ENCODE peak calls at places on chromosomes 6 and 20, in ten cellular contexts. One of them, this sample, is unnamed.

GRCh38 chr20:57392512-57393271 is 1.5 kb downstream of the RBM38 start:
- DNase-seq in esophagus muscularis mucosa: no peak
- DNase-seq in tibial artery: no peak
- DNase-seq in mesothelial cell of epicardium: no peak
- DNase-seq in AG09319: no peak
- DNase-seq in HFFc6: no peak
- DNase-seq in AG04450: no peak
- DNase-seq in OCI-LY7: peak; percentile 67
- DNase-seq in body of pancreas: peak; percentile 57
- DNase-seq in astrocyte of the spinal cord: no peak
- DNase-seq in this sample: no peak

GRCh38 chr6:36954262-36954931 is at the start of gene PI16:
- DNase-seq in esophagus muscularis mucosa: no peak
- DNase-seq in tibial artery: no peak
- DNase-seq in mesothelial cell of epicardium: no peak
- DNase-seq in AG09319: no peak
- DNase-seq in HFFc6: no peak
- DNase-seq in AG04450: no peak
- DNase-seq in OCI-LY7: no peak
- DNase-seq in body of pancreas: no peak
- DNase-seq in astrocyte of the spinal cord: no peak
- DNase-seq in this sample: no peak

GRCh38 chr6:133923938-133924593 is 29.0 kb upstream of the TBPL1 start:
- DNase-seq in esophagus muscularis mucosa: no peak
- DNase-seq in tibial artery: peak; percentile 74
- DNase-seq in mesothelial cell of epicardium: no peak
- DNase-seq in AG09319: peak; percentile 62
- DNase-seq in HFFc6: peak; percentile 74
- DNase-seq in AG04450: peak; percentile 59
- DNase-seq in OCI-LY7: peak; percentile 69
- DNase-seq in body of pancreas: peak; percentile 84
- DNase-seq in astrocyte of the spinal cord: peak; percentile 85
- DNase-seq in this sample: no peak

GRCh38 chr6:130583268-130583667 is 217.5 kb downstream of the TMEM200A start:
- DNase-seq in esophagus muscularis mucosa: no peak
- DNase-seq in tibial artery: no peak
- DNase-seq in mesothelial cell of epicardium: no peak
- DNase-seq in AG09319: no peak
- DNase-seq in HFFc6: no peak
- DNase-seq in AG04450: no peak
- DNase-seq in OCI-LY7: no peak
- DNase-seq in body of pancreas: no peak
- DNase-seq in astrocyte of the spinal cord: no peak
- DNase-seq in this sample: no peak

GRCh38 chr6:150443621-150444020 is 74.8 kb downstream of the IYD start:
- DNase-seq in esophagus muscularis mucosa: peak; percentile 55
- DNase-seq in tibial artery: no peak
- DNase-seq in mesothelial cell of epicardium: no peak
- DNase-seq in AG09319: no peak
- DNase-seq in HFFc6: no peak
- DNase-seq in AG04450: no peak
- DNase-seq in OCI-LY7: no peak
- DNase-seq in body of pancreas: no peak
- DNase-seq in astrocyte of the spinal cord: no peak
- DNase-seq in this sample: no peak

GRCh38 chr6:81451787-81452186 is 300.7 kb downstream of the TENT5A start:
- DNase-seq in esophagus muscularis mucosa: no peak
- DNase-seq in tibial artery: no peak
- DNase-seq in mesothelial cell of epicardium: no peak
- DNase-seq in AG09319: peak; percentile 78
- DNase-seq in HFFc6: peak; percentile 91
- DNase-seq in AG04450: peak; percentile 85
- DNase-seq in OCI-LY7: no peak
- DNase-seq in body of pancreas: peak; percentile 3
- DNase-seq in astrocyte of the spinal cord: peak; percentile 85
- DNase-seq in this sample: no peak

GRCh38 chr6:146881228-146882181 is 282.7 kb downstream of the ADGB start:
- DNase-seq in esophagus muscularis mucosa: no peak
- DNase-seq in tibial artery: no peak
- DNase-seq in mesothelial cell of epicardium: no peak
- DNase-seq in AG09319: no peak
- DNase-seq in HFFc6: no peak
- DNase-seq in AG04450: no peak
- DNase-seq in OCI-LY7: no peak
- DNase-seq in body of pancreas: no peak
- DNase-seq in astrocyte of the spinal cord: no peak
- DNase-seq in this sample: no peak

GRCh38 chr6:37319156-37319555 is 34.6 kb upstream of the RNF8 start:
- DNase-seq in esophagus muscularis mucosa: no peak
- DNase-seq in tibial artery: no peak
- DNase-seq in mesothelial cell of epicardium: no peak
- DNase-seq in AG09319: no peak
- DNase-seq in HFFc6: no peak
- DNase-seq in AG04450: no peak
- DNase-seq in OCI-LY7: no peak
- DNase-seq in body of pancreas: no peak
- DNase-seq in astrocyte of the spinal cord: no peak
- DNase-seq in this sample: no peak

GRCh38 chr6:47922391-47922790 is 140.6 kb downstream of the OPN5 start:
- DNase-seq in esophagus muscularis mucosa: no peak
- DNase-seq in tibial artery: no peak
- DNase-seq in mesothelial cell of epicardium: no peak
- DNase-seq in AG09319: no peak
- DNase-seq in HFFc6: no peak
- DNase-seq in AG04450: no peak
- DNase-seq in OCI-LY7: no peak
- DNase-seq in body of pancreas: no peak
- DNase-seq in astrocyte of the spinal cord: no peak
- DNase-seq in this sample: no peak

GRCh38 chr6:119845161-119845560 is 495.6 kb upstream of the MAN1A1 start:
- DNase-seq in esophagus muscularis mucosa: no peak
- DNase-seq in tibial artery: no peak
- DNase-seq in mesothelial cell of epicardium: no peak
- DNase-seq in AG09319: no peak
- DNase-seq in HFFc6: no peak
- DNase-seq in AG04450: no peak
- DNase-seq in OCI-LY7: no peak
- DNase-seq in body of pancreas: no peak
- DNase-seq in astrocyte of the spinal cord: no peak
- DNase-seq in this sample: no peak

GRCh38 chr6:76771076-76771634 is 692.1 kb downstream of the HTR1B start:
- DNase-seq in esophagus muscularis mucosa: no peak
- DNase-seq in tibial artery: no peak
- DNase-seq in mesothelial cell of epicardium: no peak
- DNase-seq in AG09319: no peak
- DNase-seq in HFFc6: no peak
- DNase-seq in AG04450: no peak
- DNase-seq in OCI-LY7: no peak
- DNase-seq in body of pancreas: no peak
- DNase-seq in astrocyte of the spinal cord: no peak
- DNase-seq in this sample: no peak

GRCh38 chr6:35727206-35727934 is 9.5 kb upstream of the ARMC12 start:
- DNase-seq in esophagus muscularis mucosa: peak; percentile 97
- DNase-seq in tibial artery: peak; percentile 98
- DNase-seq in mesothelial cell of epicardium: peak; percentile 67
- DNase-seq in AG09319: no peak
- DNase-seq in HFFc6: peak; percentile 41
- DNase-seq in AG04450: no peak
- DNase-seq in OCI-LY7: peak; percentile 68
- DNase-seq in body of pancreas: peak; percentile 88
- DNase-seq in astrocyte of the spinal cord: peak; percentile 92
- DNase-seq in this sample: peak; percentile 80

GRCh38 chr6:42123379-42124103 is 18.9 kb downstream of the C6orf132 start:
- DNase-seq in esophagus muscularis mucosa: no peak
- DNase-seq in tibial artery: no peak
- DNase-seq in mesothelial cell of epicardium: no peak
- DNase-seq in AG09319: no peak
- DNase-seq in HFFc6: no peak
- DNase-seq in AG04450: no peak
- DNase-seq in OCI-LY7: no peak
- DNase-seq in body of pancreas: no peak
- DNase-seq in astrocyte of the spinal cord: no peak
- DNase-seq in this sample: no peak

GRCh38 chr20:46010491-46011405 is 2.0 kb downstream of the MMP9 start:
- DNase-seq in esophagus muscularis mucosa: no peak
- DNase-seq in tibial artery: no peak
- DNase-seq in mesothelial cell of epicardium: no peak
- DNase-seq in AG09319: no peak
- DNase-seq in HFFc6: no peak
- DNase-seq in AG04450: no peak
- DNase-seq in OCI-LY7: no peak
- DNase-seq in body of pancreas: no peak
- DNase-seq in astrocyte of the spinal cord: no peak
- DNase-seq in this sample: no peak

GRCh38 chr6:49772296-49772695 is 14.8 kb downstream of the PGK2 start:
- DNase-seq in esophagus muscularis mucosa: no peak
- DNase-seq in tibial artery: no peak
- DNase-seq in mesothelial cell of epicardium: no peak
- DNase-seq in AG09319: no peak
- DNase-seq in HFFc6: no peak
- DNase-seq in AG04450: no peak
- DNase-seq in OCI-LY7: no peak
- DNase-seq in body of pancreas: no peak
- DNase-seq in astrocyte of the spinal cord: no peak
- DNase-seq in this sample: no peak

GRCh38 chr6:146587448-146587847 is 11.3 kb upstream of the ADGB start:
- DNase-seq in esophagus muscularis mucosa: no peak
- DNase-seq in tibial artery: no peak
- DNase-seq in mesothelial cell of epicardium: no peak
- DNase-seq in AG09319: no peak
- DNase-seq in HFFc6: no peak
- DNase-seq in AG04450: no peak
- DNase-seq in OCI-LY7: no peak
- DNase-seq in body of pancreas: no peak
- DNase-seq in astrocyte of the spinal cord: no peak
- DNase-seq in this sample: no peak

DNA sequence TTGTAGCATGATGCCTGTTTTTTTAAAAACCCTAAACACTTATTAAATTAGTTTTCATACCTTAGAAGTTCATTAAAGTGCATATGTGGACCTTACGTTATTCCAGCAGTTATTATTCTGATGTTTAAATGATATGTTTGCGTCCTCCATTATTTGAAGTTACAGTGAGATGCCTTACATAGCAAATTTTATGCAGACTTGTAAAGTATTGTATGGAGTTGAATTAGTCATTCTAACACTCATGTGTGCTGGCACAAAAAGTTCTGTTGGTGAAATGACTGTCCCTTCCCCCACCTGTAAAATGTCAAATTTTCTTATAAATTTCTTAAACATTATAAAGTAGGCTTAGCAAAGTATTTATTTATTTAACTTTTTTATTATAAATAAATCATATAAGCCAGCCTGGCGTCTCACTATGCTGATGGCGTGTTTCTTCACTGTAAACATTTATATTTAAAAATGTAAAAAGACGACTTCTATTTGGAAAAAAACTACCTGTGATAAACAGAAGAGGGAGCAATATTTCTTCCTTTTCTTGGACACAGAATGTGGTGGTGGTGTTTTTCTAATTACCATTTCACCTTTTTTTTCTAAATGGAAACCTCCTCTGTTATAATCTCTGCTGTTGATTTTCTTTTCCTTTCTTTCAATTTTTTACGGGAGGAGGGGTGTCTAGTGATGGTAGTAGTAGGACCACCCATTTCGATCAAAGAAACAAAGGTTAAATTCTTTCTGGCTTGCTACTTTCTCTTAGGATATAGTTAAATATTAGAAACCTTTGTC is 155.4 kb downstream of the RFPL4B start:
- DNase-seq in esophagus muscularis mucosa: no peak
- DNase-seq in tibial artery: no peak
- DNase-seq in mesothelial cell of epicardium: no peak
- DNase-seq in AG09319: no peak
- DNase-seq in HFFc6: no peak
- DNase-seq in AG04450: no peak
- DNase-seq in OCI-LY7: no peak
- DNase-seq in body of pancreas: no peak
- DNase-seq in astrocyte of the spinal cord: peak; percentile 57
- DNase-seq in this sample: no peak
- TF ChIP-seq CTCF in esophagus muscularis mucosa: peak; percentile 32
- TF ChIP-seq CTCF in tibial artery: no peak
- TF ChIP-seq CTCF in mesothelial cell of epicardium: peak; percentile 43
- TF ChIP-seq CTCF in AG09319: peak; percentile 40
- TF ChIP-seq CTCF in HFFc6: peak; percentile 78
- TF ChIP-seq CTCF in AG04450: peak; percentile 51
- TF ChIP-seq CTCF in OCI-LY7: peak; percentile 31
- TF ChIP-seq CTCF in body of pancreas: peak; percentile 27
- TF ChIP-seq CTCF in astrocyte of the spinal cord: peak; percentile 41
- TF ChIP-seq CTCF in this sample: peak; percentile 80

DNA sequence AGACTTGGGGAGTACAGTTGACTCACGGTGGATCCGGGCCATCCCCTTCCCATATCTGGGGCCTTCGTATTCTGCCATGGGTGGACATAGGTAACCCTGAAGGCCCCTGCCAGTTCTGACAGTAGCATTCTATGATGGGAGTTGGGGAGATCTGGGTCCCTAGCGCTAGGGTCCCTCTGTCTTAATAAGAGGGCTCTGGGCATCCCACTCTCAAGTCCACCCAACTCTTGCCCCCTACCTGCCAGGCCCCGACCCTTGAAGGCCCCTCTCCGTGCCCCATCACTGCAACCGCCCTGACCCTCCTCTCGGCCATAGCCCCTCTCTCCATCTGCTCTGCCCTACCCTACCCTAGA is 6.5 kb upstream of the CAPN11 start:
- DNase-seq in esophagus muscularis mucosa: no peak
- DNase-seq in tibial artery: no peak
- DNase-seq in mesothelial cell of epicardium: no peak
- DNase-seq in AG09319: no peak
- DNase-seq in HFFc6: no peak
- DNase-seq in AG04450: no peak
- DNase-seq in OCI-LY7: no peak
- DNase-seq in body of pancreas: no peak
- DNase-seq in astrocyte of the spinal cord: no peak
- DNase-seq in this sample: no peak
- TF ChIP-seq CTCF in esophagus muscularis mucosa: no peak
- TF ChIP-seq CTCF in tibial artery: no peak
- TF ChIP-seq CTCF in mesothelial cell of epicardium: peak; percentile 15
- TF ChIP-seq CTCF in AG09319: no peak
- TF ChIP-seq CTCF in HFFc6: no peak
- TF ChIP-seq CTCF in AG04450: no peak
- TF ChIP-seq CTCF in OCI-LY7: peak; percentile 52
- TF ChIP-seq CTCF in body of pancreas: no peak
- TF ChIP-seq CTCF in astrocyte of the spinal cord: no peak
- TF ChIP-seq CTCF in this sample: no peak

GRCh38 chr6:106910999-106911949 is 63.3 kb downstream of the CD24 start:
- DNase-seq in esophagus muscularis mucosa: no peak
- DNase-seq in tibial artery: no peak
- DNase-seq in mesothelial cell of epicardium: no peak
- DNase-seq in AG09319: no peak
- DNase-seq in HFFc6: no peak
- DNase-seq in AG04450: no peak
- DNase-seq in OCI-LY7: no peak
- DNase-seq in body of pancreas: peak; percentile 31
- DNase-seq in astrocyte of the spinal cord: no peak
- DNase-seq in this sample: no peak
- TF ChIP-seq CTCF in esophagus muscularis mucosa: no peak
- TF ChIP-seq CTCF in tibial artery: no peak
- TF ChIP-seq CTCF in mesothelial cell of epicardium: no peak
- TF ChIP-seq CTCF in AG09319: no peak
- TF ChIP-seq CTCF in HFFc6: no peak
- TF ChIP-seq CTCF in AG04450: no peak
- TF ChIP-seq CTCF in OCI-LY7: no peak
- TF ChIP-seq CTCF in body of pancreas: no peak
- TF ChIP-seq CTCF in astrocyte of the spinal cord: no peak
- TF ChIP-seq CTCF in this sample: no peak

GRCh38 chr6:11043961-11044711 is at the start of gene ELOVL2:
- DNase-seq in esophagus muscularis mucosa: no peak
- DNase-seq in tibial artery: no peak
- DNase-seq in mesothelial cell of epicardium: peak; percentile 61
- DNase-seq in AG09319: no peak
- DNase-seq in HFFc6: peak; percentile 2
- DNase-seq in AG04450: no peak
- DNase-seq in OCI-LY7: no peak
- DNase-seq in body of pancreas: peak; percentile 40
- DNase-seq in astrocyte of the spinal cord: peak; percentile 24
- DNase-seq in this sample: peak; percentile 81
- TF ChIP-seq CTCF in esophagus muscularis mucosa: peak; percentile 24
- TF ChIP-seq CTCF in tibial artery: peak; percentile 21
- TF ChIP-seq CTCF in mesothelial cell of epicardium: peak; percentile 69
- TF ChIP-seq CTCF in AG09319: peak; percentile 36
- TF ChIP-seq CTCF in HFFc6: peak; percentile 68
- TF ChIP-seq CTCF in AG04450: peak; percentile 59
- TF ChIP-seq CTCF in OCI-LY7: no peak
- TF ChIP-seq CTCF in body of pancreas: peak; percentile 75
- TF ChIP-seq CTCF in astrocyte of the spinal cord: peak; percentile 60
- TF ChIP-seq CTCF in this sample: peak; percentile 86